ENCODE peak calls at places on chromosomes 1 and 21, in five cellular contexts. R is Ammon's horn; A is activated T-cell treated with anti-CD3 and anti-CD28 coated beads, Interleukin-2, amount 50 U/mL, for 72 hours; G is NCI-H146; T is AG08395. E is an unnamed sample.
A peak's percentile ranks its signal among the peaks of the same experiment; 100 is the strongest.

GRCh38 chr1:223819730-223820514 is 25.8 kb downstream of the TP53BP2 start:
- DNase-seq in T (peak; percentile 36), R (no peak), A (no peak), G (no peak), E (no peak)

GRCh38 chr1:68115308-68115707 is 64.9 kb upstream of the DIRAS3 start:
- DNase-seq in R (no peak), T (no peak), G (no peak), A (no peak), E (no peak)

GRCh38 chr1:32501865-32502264 is 37.0 kb downstream of the ZBTB8B start:
- DNase-seq in T (no peak), G (no peak), R (no peak), A (no peak), E (no peak)

GRCh38 chr21:44795342-44795741 is 6.3 kb downstream of the UBE2G2 start:
- DNase-seq in G (no peak), R (no peak), T (no peak), A (no peak), E (no peak)

GRCh38 chr1:191757003-191757402 is 401.3 kb upstream of the RGS18 start:
- DNase-seq in G (no peak), T (no peak), R (no peak), A (no peak), E (no peak)

GRCh38 chr1:155499263-155499662 is 63.3 kb downstream of the ASH1L start:
- DNase-seq in G (peak; percentile 3), A (no peak), T (no peak), R (no peak), E (no peak)

GRCh38 chr1:17437260-17438175 is 2.0 kb downstream of the RCC2 start:
- DNase-seq in T (peak; percentile 92), G (peak; percentile 35), A (peak; percentile 71), R (no peak), E (peak; percentile 77)

GRCh38 chr1:188846468-188846867 is 1631.2 kb downstream of the BRINP3 start:
- DNase-seq in R (no peak), T (no peak), A (no peak), G (no peak), E (no peak)

GRCh38 chr1:90724361-90724760 is 7.3 kb upstream of the BARHL2 start:
- DNase-seq in A (no peak), G (no peak), T (no peak), R (no peak), E (no peak)

GRCh38 chr1:202585591-202585934 is 124.7 kb downstream of the SYT2 start:
- DNase-seq in T (no peak), A (no peak), R (no peak), G (no peak), E (no peak)

GRCh38 chr1:47483651-47484050 is 45.8 kb downstream of the FOXD2 start:
- DNase-seq in A (no peak), R (no peak), T (no peak), G (no peak), E (peak; percentile 12)

GRCh38 chr1:151273924-151274466 is 8.1 kb upstream of the ZNF687 start:
- DNase-seq in T (no peak), G (no peak), A (no peak), R (no peak), E (no peak)

E was measured in NCI-H69.